ENCODE peak calls at places on chromosomes 7 and 10, in five cellular contexts. X, Q, J, V and N are unnamed samples.

GRCh38 chr10:95233377-95234034 is 39.5 kb downstream of the ACSM6 start:
- DNase-seq in V (no peak), Q (no peak), X (no peak), J (no peak), N (no peak)

GRCh38 chr7:22481726-22482125 is 18.3 kb downstream of the STEAP1B start:
- DNase-seq in J (no peak), Q (peak; percentile 28), X (no peak), V (no peak), N (no peak)

GRCh38 chr7:22255342-22255741 is 101.6 kb downstream of the RAPGEF5 start:
- DNase-seq in J (no peak), X (no peak), V (no peak), Q (no peak), N (no peak)

GRCh38 chr10:81898518-81898917 is 23.5 kb downstream of the NRG3 start:
- DNase-seq in J (no peak), Q (no peak), X (no peak), V (no peak), N (no peak)

GRCh38 chr10:78971094-78971682 is 97.6 kb upstream of the ZMIZ1 start:
- DNase-seq in X (no peak), Q (no peak), J (no peak), V (no peak), N (no peak)

GRCh38 chr10:26555719-26556368 is 117.7 kb downstream of the APBB1IP start:
- DNase-seq in X (no peak), J (peak; percentile 24), Q (no peak), V (no peak), N (peak; percentile 79)

GRCh38 chr10:114605155-114605797 is 52.8 kb downstream of the ABLIM1 start:
- DNase-seq in Q (no peak), X (no peak), J (peak; percentile 68), V (no peak), N (no peak)

GRCh38 chr7:80795174-80795573 is 123.7 kb downstream of the SEMA3C start:
- DNase-seq in J (no peak), Q (no peak), X (no peak), V (no peak), N (no peak)

GRCh38 chr7:27101188-27101905 is 1.1 kb downstream of the HOXA2 start:
- DNase-seq in Q (no peak), X (no peak), J (no peak), V (no peak), N (no peak)

GRCh38 chr10:60099998-60100747 is 193.8 kb upstream of the CCDC6 start:
- DNase-seq in J (peak; percentile 39), Q (no peak), X (no peak), V (peak; percentile 53), N (peak; percentile 24)

GRCh38 chr7:106962751-106963150 is 81.8 kb upstream of the PRKAR2B start:
- DNase-seq in X (no peak), Q (no peak), V (no peak), J (no peak), N (no peak)

GRCh38 chr10:80454526-80455460 is 683 bp downstream of the TSPAN14 start:
- DNase-seq in V (peak; percentile 59), Q (no peak), J (no peak), X (no peak), N (no peak)

GRCh38 chr10:100148353-100149211 is 37.2 kb downstream of the ERLIN1 start:
- DNase-seq in J (peak; percentile 43), V (no peak), Q (peak; percentile 61), X (no peak), N (peak; percentile 37)

GRCh38 chr10:85157206-85157605 is 828.8 kb downstream of the CCSER2 start:
- DNase-seq in V (no peak), Q (no peak), J (no peak), X (no peak), N (no peak)

GRCh38 chr7:135980665-135981180 is 3.6 kb upstream of the MTPN start:
- DNase-seq in V (peak; percentile 40), J (no peak), X (no peak), Q (peak; percentile 95), N (no peak)

GRCh38 chr7:41977165-41977651 is 259.8 kb downstream of the GLI3 start:
- DNase-seq in X (no peak), Q (no peak), J (peak; percentile 21), V (peak; percentile 31), N (peak; percentile 28)

GRCh38 chr7:7323352-7323751 is 141.0 kb downstream of the C1GALT1 start:
- DNase-seq in J (no peak), X (no peak), V (no peak), Q (peak; percentile 35), N (no peak)

DNA sequence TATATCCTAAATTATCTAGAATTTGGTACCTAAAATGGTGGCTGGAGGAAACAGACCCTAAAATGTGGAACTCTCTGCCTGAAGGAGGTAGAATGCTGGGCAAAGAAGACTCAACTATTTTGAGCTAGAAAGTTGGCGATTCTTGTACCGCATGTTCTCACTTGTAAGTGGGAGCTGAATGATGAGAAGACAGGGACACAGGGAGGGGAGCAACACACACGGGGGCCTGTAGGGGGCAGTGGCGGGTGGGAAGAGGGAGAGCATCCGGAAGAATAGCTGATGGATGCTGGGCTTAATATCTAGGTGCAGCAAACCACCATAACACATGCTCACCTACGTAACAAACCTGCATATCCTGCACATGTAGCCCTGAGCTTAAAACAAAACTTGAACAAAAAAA is 250.6 kb downstream of the CALN1 start:
- DNase-seq in Q (no peak), X (no peak), J (no peak), V (no peak), N (no peak)
- TF ChIP-seq HDAC2 in Q (no peak), X (no peak), J (no peak), V (no peak), N (no peak)

GRCh38 chr7:25121599-25121998 is 3.5 kb downstream of the CYCS start:
- DNase-seq in X (no peak), J (no peak), V (no peak), Q (no peak), N (no peak)

GRCh38 chr7:25122373-25122772 is 2.7 kb downstream of the CYCS start:
- DNase-seq in V (no peak), X (no peak), J (no peak), Q (no peak), N (no peak)

GRCh38 chr7:25119102-25119501 is 6.0 kb downstream of the CYCS start:
- DNase-seq in Q (no peak), X (no peak), J (no peak), V (no peak), N (no peak)

GRCh38 chr7:25125137-25125946 is at the start of gene CYCS:
- DNase-seq in J (peak; percentile 98), V (peak; percentile 93), X (peak; percentile 100), Q (peak; percentile 99), N (peak; percentile 89)

GRCh38 chr7:25124485-25125136 is 449 bp downstream of the CYCS start:
- DNase-seq in J (no peak), X (no peak), Q (no peak), V (no peak), N (no peak)
- TF ChIP-seq HDAC2 in J (no peak), X (peak; percentile 55), Q (no peak), V (no peak), N (no peak)

DNA sequence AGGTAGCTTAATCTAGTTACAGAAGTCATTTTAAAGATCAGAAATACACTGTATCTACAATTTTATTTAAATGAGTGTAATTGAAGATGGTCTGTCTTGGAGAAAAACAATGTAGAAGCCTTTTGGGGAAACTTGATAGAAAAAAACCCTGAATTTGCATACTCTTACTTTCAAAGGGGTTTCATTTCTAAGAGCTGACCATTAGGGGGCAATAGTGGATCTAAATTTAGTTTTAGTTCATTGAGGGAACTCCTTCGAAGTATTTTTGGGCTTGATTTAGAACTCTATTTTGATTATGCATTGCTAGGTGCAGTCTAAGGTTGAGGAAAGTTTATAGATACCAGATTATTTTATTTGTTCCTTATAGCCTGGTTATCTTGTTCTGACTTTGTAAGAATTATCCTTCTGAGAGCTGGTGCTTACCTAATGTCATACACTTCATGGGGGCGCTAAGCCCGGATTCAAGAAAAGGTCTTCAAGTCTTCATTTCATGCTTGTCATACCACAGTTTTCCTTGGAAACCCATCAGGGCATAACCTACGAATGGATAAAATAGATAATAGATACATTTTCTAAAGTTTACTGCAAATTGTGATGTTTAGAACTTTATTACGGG is 69.1 kb upstream of the MXI1 start:
- DNase-seq in J (peak; percentile 65), V (peak; percentile 30), Q (no peak), X (no peak), N (peak; percentile 53)
- TF ChIP-seq HDAC2 in J (no peak), V (no peak), Q (no peak), X (no peak), N (no peak)

GRCh38 chr7:3897430-3898385 is 596.7 kb downstream of the SDK1 start:
- DNase-seq in X (no peak), J (peak; percentile 29), V (peak; percentile 27), Q (no peak), N (peak; percentile 36)
- TF ChIP-seq HDAC2 in X (no peak), J (no peak), V (no peak), Q (no peak), N (no peak)

GRCh38 chr10:6386346-6386745 is 183.6 kb downstream of the PFKFB3 start:
- DNase-seq in V (no peak), J (no peak), X (no peak), Q (no peak), N (no peak)

GRCh38 chr10:6384847-6385246 is 182.1 kb downstream of the PFKFB3 start:
- DNase-seq in Q (no peak), V (no peak), X (no peak), J (no peak), N (no peak)

GRCh38 chr10:6386960-6387359 is 184.2 kb downstream of the PFKFB3 start:
- DNase-seq in Q (no peak), J (no peak), X (no peak), V (no peak), N (no peak)

GRCh38 chr10:6384031-6384430 is 181.3 kb downstream of the PFKFB3 start:
- DNase-seq in Q (no peak), X (no peak), J (no peak), V (no peak), N (no peak)

DNA sequence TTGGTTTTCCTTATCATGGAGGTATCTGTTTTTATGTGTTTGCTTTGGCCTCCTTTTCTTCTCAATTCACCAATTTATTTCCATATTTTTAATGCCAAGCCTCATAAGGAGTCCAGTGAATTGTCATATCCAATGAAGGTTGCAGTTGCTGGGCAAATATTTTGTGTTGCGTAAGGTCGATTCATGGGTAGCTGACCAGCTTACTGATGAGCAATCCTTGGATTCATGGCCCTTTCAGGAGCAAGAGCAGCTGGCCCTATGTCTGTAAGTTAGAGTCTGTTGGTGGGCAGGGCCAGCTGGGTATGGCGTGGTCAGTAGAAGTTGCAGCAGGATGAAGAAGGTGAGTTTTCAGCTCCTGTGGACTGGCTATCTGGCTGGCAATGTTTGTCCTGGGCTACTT is 183.0 kb downstream of the PFKFB3 start:
- DNase-seq in X (no peak), Q (no peak), J (no peak), V (no peak), N (no peak)
- TF ChIP-seq HDAC2 in X (no peak), Q (no peak), J (no peak), V (no peak), N (no peak)

GRCh38 chr7:15870337-15870736 is 183.9 kb upstream of the MEOX2 start:
- DNase-seq in Q (no peak), X (no peak), J (no peak), V (no peak), N (no peak)

DNA sequence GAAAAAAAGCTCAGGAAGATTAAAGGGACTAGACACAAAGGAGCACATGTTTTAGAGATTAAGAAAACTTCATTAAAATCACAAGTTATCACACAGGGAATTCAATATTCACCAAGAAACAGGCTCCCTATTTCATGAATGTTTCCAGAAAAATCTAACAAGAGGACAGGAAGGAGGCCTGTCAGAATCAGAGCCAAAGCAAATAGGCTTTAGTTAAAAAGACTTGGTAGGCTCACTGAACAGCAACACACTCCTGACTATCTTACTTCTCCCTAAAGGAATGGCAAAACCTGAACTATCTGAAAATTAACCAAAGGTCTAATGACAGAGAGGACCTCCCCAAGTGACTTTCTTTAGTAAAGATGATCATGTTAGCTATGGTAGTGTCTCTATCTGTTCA is 188.3 kb upstream of the MEOX2 start:
- DNase-seq in X (no peak), V (no peak), J (no peak), Q (no peak), N (no peak)
- TF ChIP-seq HDAC2 in X (no peak), V (no peak), J (no peak), Q (no peak), N (no peak)